ENCODE peak calls at places on chromosomes 12 and 14, in eight cellular contexts. M is kidney epithelial cell; C is amygdala; K is GDM1; N is effector memory CD8-positive, alpha-beta T cell; U is NCI-H1105; Z is tibial artery; A is cardiac septum. O is an unnamed sample.

GRCh38 chr14:92987713-92988510 is 65.0 kb downstream of the CHGA start:
- DNase-seq in K (no peak), M (no peak), Z (no peak), C (no peak), N (no peak), A (no peak), U (no peak), O (no peak)

GRCh38 chr12:123519151-123520001 is 14.1 kb downstream of the RILPL1 start:
- DNase-seq in C (no peak), Z (peak), N (no peak), K (no peak), A (peak), U (no peak), M (peak), O (no peak)

GRCh38 chr14:102971314-102971713 is 48.9 kb downstream of the AMN start:
- DNase-seq in N (no peak), K (no peak), Z (no peak), A (no peak), U (no peak), C (no peak), M (no peak), O (no peak)

GRCh38 chr14:46734287-46734686 is 82.7 kb upstream of the RPL10L start:
- DNase-seq in C (no peak), A (no peak), Z (no peak), K (no peak), U (no peak), M (no peak), N (no peak), O (no peak)

GRCh38 chr12:90085491-90086274 is 377.0 kb upstream of the ATP2B1 start:
- DNase-seq in U (no peak), M (no peak), Z (no peak), N (no peak), A (no peak), K (no peak), C (no peak), O (no peak)

GRCh38 chr12:9104087-9104486 is 11.6 kb downstream of the A2M start:
- DNase-seq in A (no peak), N (no peak), C (no peak), M (no peak), K (no peak), U (no peak), Z (no peak), O (no peak)

GRCh38 chr14:53938126-53938671 is 18.4 kb downstream of the BMP4 start:
- DNase-seq in A (no peak), Z (no peak), C (no peak), K (no peak), M (no peak), U (no peak), N (no peak), O (no peak)

GRCh38 chr14:53767566-53767965 is 189.1 kb downstream of the BMP4 start:
- DNase-seq in N (no peak), Z (no peak), A (no peak), K (no peak), M (no peak), C (no peak), U (peak), O (no peak)

GRCh38 chr12:120091371-120092090 is 25.0 kb downstream of the RAB35 start:
- DNase-seq in C (no peak), N (no peak), K (no peak), U (no peak), A (no peak), Z (no peak), M (no peak), O (no peak)

GRCh38 chr14:51370758-51371386 is 130.8 kb downstream of the TMX1 start:
- DNase-seq in Z (no peak), A (no peak), U (no peak), M (no peak), C (no peak), N (no peak), K (no peak), O (no peak)

GRCh38 chr14:98633380-98633779 is 638.6 kb downstream of the BCL11B start:
- DNase-seq in A (no peak), U (peak), C (peak), M (no peak), Z (no peak), N (no peak), K (no peak), O (peak)

GRCh38 chr12:43285248-43285647 is 266.8 kb downstream of the ADAMTS20 start:
- DNase-seq in N (no peak), C (no peak), K (no peak), A (no peak), Z (no peak), M (peak), U (no peak), O (no peak)

GRCh38 chr12:121620328-121620891 is 5.9 kb upstream of the ORAI1 start:
- DNase-seq in K (peak), A (no peak), N (no peak), M (no peak), Z (no peak), U (no peak), C (no peak), O (no peak)

GRCh38 chr12:12661086-12661485 is 34.9 kb downstream of the GPR19 start:
- DNase-seq in A (no peak), N (no peak), C (no peak), K (no peak), M (peak), U (no peak), Z (no peak), O (no peak)

GRCh38 chr12:3453947-3454675 is 36.9 kb upstream of the PRMT8 start:
- DNase-seq in M (peak), U (no peak), Z (no peak), K (no peak), C (no peak), A (peak), N (no peak), O (no peak)

GRCh38 chr14:51442513-51443175 is 202.6 kb downstream of the TMX1 start:
- DNase-seq in N (no peak), Z (no peak), C (no peak), M (peak), U (no peak), K (no peak), A (no peak), O (no peak)

GRCh38 chr12:44875954-44876553 is at the start of gene NELL2:
- DNase-seq in K (no peak), M (no peak), A (no peak), Z (no peak), C (peak), N (peak), U (peak), O (no peak)

GRCh38 chr14:88901199-88901588 is 76.7 kb downstream of the TTC8 start:
- DNase-seq in U (no peak), M (no peak), Z (no peak), N (no peak), C (no peak), A (no peak), K (no peak), O (no peak)

GRCh38 chr14:29236848-29237247 is 470.3 kb downstream of the FOXG1 start:
- DNase-seq in K (no peak), U (no peak), C (no peak), Z (no peak), M (no peak), A (no peak), N (no peak), O (no peak)

GRCh38 chr12:109502332-109502731 is 24.9 kb downstream of the UBE3B start:
- DNase-seq in K (no peak), M (no peak), U (no peak), C (no peak), N (no peak), Z (no peak), A (no peak), O (no peak)

GRCh38 chr14:101219896-101220703 is 316.6 kb upstream of the RTL1 start:
- DNase-seq in M (no peak), C (no peak), U (no peak), N (no peak), A (peak), Z (no peak), K (no peak), O (no peak)

GRCh38 chr14:77520626-77521025 is 22.0 kb upstream of the ISM2 start:
- DNase-seq in K (no peak), A (no peak), C (no peak), M (no peak), U (no peak), Z (no peak), N (no peak), O (no peak)

GRCh38 chr12:108482717-108483212 is 32.3 kb upstream of the FICD start:
- DNase-seq in M (peak), K (no peak), U (no peak), A (no peak), C (no peak), Z (no peak), N (no peak), O (no peak)

GRCh38 chr14:38255408-38255672 is 553 bp downstream of the CLEC14A start:
- DNase-seq in C (no peak), K (no peak), U (no peak), N (no peak), Z (no peak), M (no peak), A (no peak), O (no peak)

GRCh38 chr14:76867536-76868452 is 41.6 kb downstream of the LRRC74A start:
- DNase-seq in A (peak), C (no peak), K (peak), N (no peak), M (no peak), Z (no peak), U (no peak), O (peak)

GRCh38 chr12:47852096-47852571 is 32.4 kb upstream of the HDAC7 start:
- DNase-seq in C (no peak), K (no peak), N (no peak), U (no peak), M (no peak), Z (no peak), A (no peak), O (no peak)

GRCh38 chr12:52774629-52775250 is 2.4 kb downstream of the KRT76 start:
- DNase-seq in C (no peak), Z (no peak), M (no peak), K (no peak), U (no peak), A (peak), N (no peak), O (no peak)

GRCh38 chr14:103385994-103386491 is 828 bp downstream of the MARK3 start:
- DNase-seq in K (no peak), U (no peak), C (no peak), Z (no peak), M (no peak), N (peak), A (peak), O (peak)

GRCh38 chr12:25578739-25579138 is 25.7 kb upstream of the LMNTD1 start:
- DNase-seq in C (no peak), N (no peak), K (no peak), Z (no peak), U (no peak), M (no peak), A (no peak), O (no peak)

GRCh38 chr12:13609874-13610273 is 371.5 kb downstream of the GRIN2B start:
- DNase-seq in C (no peak), K (no peak), Z (no peak), A (no peak), N (no peak), M (no peak), U (no peak), O (no peak)

GRCh38 chr14:43595373-43595772 is 911.7 kb downstream of the FSCB start:
- DNase-seq in U (no peak), A (no peak), N (no peak), C (no peak), Z (no peak), M (no peak), K (no peak), O (no peak)

GRCh38 chr14:46344327-46344937 is 307.1 kb downstream of the RPL10L start:
- DNase-seq in Z (no peak), C (no peak), A (no peak), N (no peak), K (peak), M (no peak), U (peak), O (no peak)

GRCh38 chr12:59742831-59743230 is 147.0 kb downstream of the SLC16A7 start:
- DNase-seq in M (no peak), K (no peak), C (no peak), N (no peak), A (no peak), Z (no peak), U (no peak), O (no peak)

GRCh38 chr12:108833355-108833733 is 24.0 kb downstream of the SSH1 start:
- DNase-seq in U (no peak), Z (no peak), K (no peak), N (no peak), A (no peak), M (peak), C (no peak), O (no peak)

GRCh38 chr14:78088941-78089340 is 81.2 kb upstream of the NRXN3 start:
- DNase-seq in M (no peak), U (no peak), A (no peak), C (no peak), Z (no peak), N (no peak), K (no peak), O (no peak)

O was measured in C1 segment of cervical spinal cord.